ENCODE peak calls at places on chromosome 9, in four cellular contexts. D is PC-9, A is Panc1, S is PC-3. G is an unnamed sample.
A peak's percentile ranks its signal among the peaks of the same experiment; 100 is the strongest.

GRCh38 chr9:2018162-2018643 is 3.1 kb downstream of the SMARCA2 start:
- DNase-seq in A (no peak), D (no peak), S (no peak), G (no peak)

GRCh38 chr9:127360829-127361228 is 36.1 kb upstream of the SLC2A8 start:
- DNase-seq in S (peak; percentile 28), D (no peak), A (no peak), G (peak; percentile 67)

GRCh38 chr9:89437772-89438171 is 60.1 kb downstream of the SEMA4D start:
- DNase-seq in D (no peak), A (no peak), S (no peak), G (no peak)

GRCh38 chr9:126514037-126514821 is 99.5 kb upstream of the LMX1B start:
- DNase-seq in S (peak; percentile 30), D (no peak), A (no peak), G (no peak)

GRCh38 chr9:126534431-126535186 is 79.1 kb upstream of the LMX1B start:
- DNase-seq in S (no peak), D (no peak), A (no peak), G (no peak)

GRCh38 chr9:34385561-34386230 is 9.0 kb upstream of the MYORG start:
- DNase-seq in S (no peak), D (no peak), A (no peak), G (no peak)

GRCh38 chr9:114551750-114552685 is 35.6 kb upstream of the ATP6V1G1 start:
- DNase-seq in D (peak; percentile 96), A (peak; percentile 93), S (peak; percentile 98), G (peak; percentile 97)

GRCh38 chr9:85112376-85112775 is 442.8 kb downstream of the NTRK2 start:
- DNase-seq in A (no peak), S (no peak), D (no peak), G (no peak)

GRCh38 chr9:129496187-129497063 is 124.5 kb downstream of the C9orf50 start:
- DNase-seq in S (peak; percentile 81), A (no peak), D (peak; percentile 65), G (peak; percentile 94)

GRCh38 chr9:137504432-137504777 is 45.3 kb upstream of the NSMF start:
- DNase-seq in D (no peak), S (no peak), A (no peak), G (no peak)

GRCh38 chr9:76620586-76620985 is 143.7 kb upstream of the PCA3 start:
- DNase-seq in D (no peak), A (no peak), S (no peak), G (no peak)

GRCh38 chr9:14797442-14797841 is 74.9 kb upstream of the CER1 start:
- DNase-seq in S (peak; percentile 47), A (no peak), D (no peak), G (peak; percentile 39)

GRCh38 chr9:127809562-127810377 is 7.1 kb downstream of the FPGS start:
- DNase-seq in S (no peak), D (no peak), A (no peak), G (no peak)

GRCh38 chr9:73200694-73201432 is 49.2 kb downstream of the ANXA1 start:
- DNase-seq in A (no peak), S (peak; percentile 68), D (no peak), G (peak; percentile 44)

GRCh38 chr9:107293555-107294085 is 10.5 kb downstream of the RAD23B start:
- DNase-seq in S (no peak), A (no peak), D (no peak), G (no peak)

GRCh38 chr9:15121591-15121990 is 185.4 kb downstream of the TTC39B start:
- DNase-seq in S (no peak), A (no peak), D (no peak), G (no peak)

GRCh38 chr9:77843088-77843985 is 188.3 kb downstream of the GNAQ start:
- DNase-seq in D (no peak), A (no peak), S (no peak), G (no peak)

GRCh38 chr9:137275203-137275936 is 2.2 kb upstream of the TOR4A start:
- DNase-seq in D (no peak), A (no peak), S (no peak), G (no peak)

GRCh38 chr9:698276-698675 is 143.2 kb upstream of the DMRT1 start:
- DNase-seq in S (peak; percentile 60), D (no peak), A (no peak), G (peak; percentile 39)

GRCh38 chr9:73050062-73050814 is 97.4 kb upstream of the ALDH1A1 start:
- DNase-seq in A (no peak), D (no peak), S (no peak), G (no peak)

GRCh38 chr9:115525438-115526058 is 407.6 kb upstream of the TNC start:
- DNase-seq in D (no peak), A (no peak), S (no peak), G (no peak)

GRCh38 chr9:77809552-77809951 is 161.4 kb upstream of the GNA14 start:
- DNase-seq in A (no peak), D (peak; percentile 43), S (no peak), G (no peak)

GRCh38 chr9:93266521-93267001 is 82.6 kb downstream of the WNK2 start:
- DNase-seq in D (no peak), A (no peak), S (no peak), G (no peak)

GRCh38 chr9:113998529-113999255 is 79.4 kb downstream of the AMBP start:
- DNase-seq in A (no peak), D (no peak), S (no peak), G (no peak)

GRCh38 chr9:99158629-99159028 is 53.7 kb downstream of the TGFBR1 start:
- DNase-seq in A (no peak), D (no peak), S (no peak), G (no peak)

GRCh38 chr9:94084314-94084713 is at the start of gene PTPDC1:
- DNase-seq in A (no peak), S (no peak), D (no peak), G (peak; percentile 32)

GRCh38 chr9:113707953-113708695 is 168.0 kb upstream of the ZNF618 start:
- DNase-seq in A (no peak), S (peak; percentile 2), D (no peak), G (no peak)

GRCh38 chr9:133064241-133065069 is 2.7 kb downstream of the CEL start:
- DNase-seq in A (no peak), S (no peak), D (no peak), G (no peak)

GRCh38 chr9:88722753-88723152 is 187.8 kb downstream of the NXNL2 start:
- DNase-seq in S (peak; percentile 47), D (no peak), A (no peak), G (peak; percentile 55)

GRCh38 chr9:124040935-124041816 is 29.6 kb downstream of the LHX2 start:
- DNase-seq in A (peak; percentile 17), D (no peak), S (no peak), G (peak; percentile 29)

GRCh38 chr9:135664266-135664665 is 1.2 kb downstream of the LCN9 start:
- DNase-seq in S (no peak), D (no peak), A (no peak), G (no peak)
- TF ChIP-seq CTCF in S (no peak), D (no peak), A (no peak), G (no peak)

DNA sequence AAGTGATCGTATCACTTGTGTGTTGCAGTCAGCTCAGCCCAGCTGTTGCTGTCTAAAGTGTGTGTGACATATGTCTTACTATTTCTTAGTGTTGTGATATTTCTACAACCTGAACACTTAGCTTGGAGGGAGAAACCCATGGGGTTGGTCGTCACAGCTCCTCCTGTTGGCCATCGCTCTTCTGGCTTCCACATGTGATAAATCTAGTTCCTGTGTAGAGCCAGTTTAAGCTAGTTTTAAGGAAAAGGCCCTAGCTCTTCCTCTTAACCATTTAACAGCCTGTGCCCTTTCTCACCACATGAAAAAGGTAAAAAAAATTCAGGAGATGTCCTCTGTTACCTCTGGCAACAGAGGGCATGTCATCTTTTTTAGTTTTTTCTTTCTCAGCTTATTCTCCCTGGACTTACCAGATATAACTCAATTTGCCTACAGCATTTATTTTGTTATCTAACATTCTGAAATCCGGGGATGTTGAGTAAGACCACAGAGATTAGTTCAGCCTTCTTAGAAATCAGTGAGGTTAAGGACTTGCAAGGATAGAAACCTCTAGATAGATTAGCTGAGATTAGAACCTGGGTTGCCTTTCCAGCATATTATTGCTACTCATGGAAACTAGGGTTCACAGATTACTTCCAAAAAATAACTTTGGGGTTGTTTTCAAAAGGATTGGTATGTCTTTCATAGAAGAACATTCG is 100.4 kb downstream of the GAPVD1 start:
- DNase-seq in A (no peak), D (no peak), S (peak; percentile 46), G (peak; percentile 24)
- TF ChIP-seq CTCF in A (peak; percentile 47), D (no peak), S (peak; percentile 53), G (peak; percentile 5)

GRCh38 chr9:36169166-36169565 is at the start of gene CCIN:
- DNase-seq in D (no peak), S (no peak), A (no peak), G (no peak)

GRCh38 chr9:36165766-36166149 is 3.4 kb upstream of the CCIN start:
- DNase-seq in D (no peak), A (no peak), S (peak; percentile 45), G (no peak)

GRCh38 chr9:36166150-36166927 is 2.8 kb upstream of the CCIN start:
- DNase-seq in D (peak; percentile 69), A (peak; percentile 56), S (peak; percentile 83), G (peak; percentile 72)

GRCh38 chr9:36170531-36170930 is 1.3 kb downstream of the CCIN start:
- DNase-seq in A (no peak), D (no peak), S (no peak), G (no peak)

GRCh38 chr9:36169708-36170107 is 520 bp downstream of the CCIN start:
- DNase-seq in S (no peak), A (no peak), D (no peak), G (no peak)
- TF ChIP-seq CTCF in S (no peak), A (no peak), D (no peak), G (no peak)

DNA sequence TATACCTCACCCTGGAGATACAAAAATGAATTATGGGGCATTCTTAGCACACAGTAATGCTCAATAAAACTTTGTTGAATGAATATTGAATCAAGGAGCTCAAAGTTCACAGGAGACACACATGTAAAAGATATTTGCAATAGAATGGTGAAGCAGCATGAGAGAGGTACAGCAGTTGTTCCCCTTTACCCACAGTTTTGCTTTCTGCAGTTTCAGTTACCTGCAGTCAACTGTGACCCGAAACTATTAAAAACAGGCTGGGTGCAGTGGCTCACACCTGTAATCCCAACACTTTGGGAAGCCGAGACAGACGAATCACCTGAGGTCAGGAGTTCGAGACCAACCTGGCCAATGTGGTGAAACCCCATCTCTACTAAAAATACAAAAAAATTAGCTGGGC is 2.4 kb upstream of the OR5C1 start:
- DNase-seq in A (no peak), S (no peak), D (no peak), G (no peak)
- TF ChIP-seq CTCF in A (no peak), S (no peak), D (no peak), G (no peak)

GRCh38 chr9:74771262-74771585 is 116.5 kb downstream of the TRPM6 start:
- DNase-seq in S (no peak), A (no peak), D (no peak), G (no peak)
- TF ChIP-seq CTCF in S (peak; percentile 29), A (peak; percentile 22), D (peak; percentile 2), G (no peak)

G was measured in MCF 10A.